ENCODE peak calls at places on chromosome X, in five cellular contexts. One of them, this sample, is unnamed.

GRCh38 chrX:3435057-3435456 is 88.6 kb upstream of the MXRA5 start:
- DNase-seq in brain microvascular endothelial cell: no peak
- DNase-seq in fibroblast of lung: no peak
- DNase-seq in breast epithelium: no peak
- DNase-seq in cardiac muscle cell: no peak
- DNase-seq in this sample: no peak

GRCh38 chrX:104330966-104331365 is 76.2 kb upstream of the ESX1 start:
- DNase-seq in breast epithelium: no peak
- DNase-seq in fibroblast of lung: peak; percentile 75
- DNase-seq in cardiac muscle cell: peak; percentile 31
- DNase-seq in brain microvascular endothelial cell: peak; percentile 21
- DNase-seq in this sample: peak; percentile 30

GRCh38 chrX:10922158-10922557 is 189.0 kb upstream of the HCCS start:
- DNase-seq in brain microvascular endothelial cell: peak; percentile 72
- DNase-seq in cardiac muscle cell: peak; percentile 84
- DNase-seq in fibroblast of lung: peak; percentile 86
- DNase-seq in breast epithelium: no peak
- DNase-seq in this sample: peak; percentile 73

GRCh38 chrX:69718102-69718501 is 102.2 kb downstream of the EDA start:
- DNase-seq in fibroblast of lung: no peak
- DNase-seq in cardiac muscle cell: no peak
- DNase-seq in brain microvascular endothelial cell: no peak
- DNase-seq in breast epithelium: no peak
- DNase-seq in this sample: no peak

GRCh38 chrX:143788265-143788664 is 67.7 kb upstream of the SPANXN2 start:
- DNase-seq in fibroblast of lung: peak; percentile 1
- DNase-seq in cardiac muscle cell: peak; percentile 61
- DNase-seq in brain microvascular endothelial cell: peak; percentile 0
- DNase-seq in breast epithelium: no peak
- DNase-seq in this sample: peak; percentile 43

GRCh38 chrX:130878350-130879341 is 24.4 kb downstream of the ENOX2 start:
- DNase-seq in fibroblast of lung: peak; percentile 92
- DNase-seq in breast epithelium: peak; percentile 41
- DNase-seq in brain microvascular endothelial cell: peak; percentile 56
- DNase-seq in cardiac muscle cell: peak; percentile 93
- DNase-seq in this sample: peak; percentile 91

GRCh38 chrX:136781180-136781797 is 557 bp upstream of the ARHGEF6 start:
- DNase-seq in brain microvascular endothelial cell: peak; percentile 3
- DNase-seq in cardiac muscle cell: peak; percentile 26
- DNase-seq in fibroblast of lung: no peak
- DNase-seq in breast epithelium: no peak
- DNase-seq in this sample: no peak

GRCh38 chrX:136268051-136269048 is 17.1 kb upstream of the MAP7D3 start:
- DNase-seq in breast epithelium: no peak
- DNase-seq in brain microvascular endothelial cell: no peak
- DNase-seq in cardiac muscle cell: peak; percentile 54
- DNase-seq in fibroblast of lung: no peak
- DNase-seq in this sample: peak; percentile 41

GRCh38 chrX:154002215-154002719 is 17.4 kb downstream of the IRAK1 start:
- DNase-seq in fibroblast of lung: peak; percentile 80
- DNase-seq in brain microvascular endothelial cell: no peak
- DNase-seq in cardiac muscle cell: peak; percentile 44
- DNase-seq in breast epithelium: no peak
- DNase-seq in this sample: peak; percentile 71

GRCh38 chrX:71999535-71999934 is 88.9 kb downstream of the NHSL2 start:
- DNase-seq in breast epithelium: no peak
- DNase-seq in cardiac muscle cell: no peak
- DNase-seq in brain microvascular endothelial cell: no peak
- DNase-seq in fibroblast of lung: no peak
- DNase-seq in this sample: no peak
- TF ChIP-seq CTCF in breast epithelium: no peak
- TF ChIP-seq CTCF in cardiac muscle cell: no peak
- TF ChIP-seq CTCF in brain microvascular endothelial cell: no peak
- TF ChIP-seq CTCF in fibroblast of lung: no peak
- TF ChIP-seq CTCF in this sample: no peak

GRCh38 chrX:79366556-79366887 is 612 bp downstream of the ITM2A start:
- DNase-seq in cardiac muscle cell: no peak
- DNase-seq in fibroblast of lung: no peak
- DNase-seq in breast epithelium: no peak
- DNase-seq in brain microvascular endothelial cell: no peak
- DNase-seq in this sample: no peak

GRCh38 chrX:79366888-79367749 is at the start of gene ITM2A:
- DNase-seq in breast epithelium: peak; percentile 27
- DNase-seq in fibroblast of lung: no peak
- DNase-seq in cardiac muscle cell: peak; percentile 19
- DNase-seq in brain microvascular endothelial cell: no peak
- DNase-seq in this sample: no peak

GRCh38 chrX:79367907-79368306 is 773 bp upstream of the ITM2A start:
- DNase-seq in breast epithelium: no peak
- DNase-seq in brain microvascular endothelial cell: no peak
- DNase-seq in cardiac muscle cell: no peak
- DNase-seq in fibroblast of lung: no peak
- DNase-seq in this sample: no peak

GRCh38 chrX:79364306-79364705 is 2.8 kb downstream of the ITM2A start:
- DNase-seq in brain microvascular endothelial cell: no peak
- DNase-seq in breast epithelium: no peak
- DNase-seq in cardiac muscle cell: no peak
- DNase-seq in fibroblast of lung: no peak
- DNase-seq in this sample: no peak

GRCh38 chrX:79365591-79365990 is 1.5 kb downstream of the ITM2A start:
- DNase-seq in fibroblast of lung: no peak
- DNase-seq in cardiac muscle cell: no peak
- DNase-seq in breast epithelium: no peak
- DNase-seq in brain microvascular endothelial cell: no peak
- DNase-seq in this sample: no peak
- H3K4me3 ChIP-seq in fibroblast of lung: no peak overlapping the region
- H3K4me3 ChIP-seq in cardiac muscle cell: no peak overlapping the region
- H3K4me3 ChIP-seq in breast epithelium: peak overlapping the region; percentile 60
- H3K4me3 ChIP-seq in brain microvascular endothelial cell: no peak overlapping the region
- H3K4me3 ChIP-seq in this sample: no peak overlapping the region

GRCh38 chrX:132292753-132293152 is 73.5 kb upstream of the RAP2C start:
- DNase-seq in fibroblast of lung: peak; percentile 39
- DNase-seq in cardiac muscle cell: peak; percentile 74
- DNase-seq in brain microvascular endothelial cell: peak; percentile 28
- DNase-seq in breast epithelium: no peak
- DNase-seq in this sample: peak; percentile 52
- TF ChIP-seq CTCF in fibroblast of lung: peak; percentile 35
- TF ChIP-seq CTCF in cardiac muscle cell: peak; percentile 41
- TF ChIP-seq CTCF in brain microvascular endothelial cell: peak; percentile 67
- TF ChIP-seq CTCF in breast epithelium: peak; percentile 38
- TF ChIP-seq CTCF in this sample: peak; percentile 49

GRCh38 chrX:101388604-101389003 is 2.2 kb upstream of the RPL36A start:
- DNase-seq in fibroblast of lung: no peak
- DNase-seq in breast epithelium: no peak
- DNase-seq in brain microvascular endothelial cell: no peak
- DNase-seq in cardiac muscle cell: no peak
- DNase-seq in this sample: no peak

GRCh38 chrX:101386542-101386885 is 523 bp upstream of the BTK start:
- DNase-seq in brain microvascular endothelial cell: no peak
- DNase-seq in breast epithelium: no peak
- DNase-seq in fibroblast of lung: no peak
- DNase-seq in cardiac muscle cell: no peak
- DNase-seq in this sample: no peak

GRCh38 chrX:101385795-101386541 is at the start of gene BTK:
- DNase-seq in cardiac muscle cell: no peak
- DNase-seq in breast epithelium: no peak
- DNase-seq in brain microvascular endothelial cell: no peak
- DNase-seq in fibroblast of lung: no peak
- DNase-seq in this sample: no peak

GRCh38 chrX:101385026-101385684 is 836 bp downstream of the BTK start:
- DNase-seq in cardiac muscle cell: no peak
- DNase-seq in breast epithelium: no peak
- DNase-seq in brain microvascular endothelial cell: no peak
- DNase-seq in fibroblast of lung: no peak
- DNase-seq in this sample: no peak

DNA sequence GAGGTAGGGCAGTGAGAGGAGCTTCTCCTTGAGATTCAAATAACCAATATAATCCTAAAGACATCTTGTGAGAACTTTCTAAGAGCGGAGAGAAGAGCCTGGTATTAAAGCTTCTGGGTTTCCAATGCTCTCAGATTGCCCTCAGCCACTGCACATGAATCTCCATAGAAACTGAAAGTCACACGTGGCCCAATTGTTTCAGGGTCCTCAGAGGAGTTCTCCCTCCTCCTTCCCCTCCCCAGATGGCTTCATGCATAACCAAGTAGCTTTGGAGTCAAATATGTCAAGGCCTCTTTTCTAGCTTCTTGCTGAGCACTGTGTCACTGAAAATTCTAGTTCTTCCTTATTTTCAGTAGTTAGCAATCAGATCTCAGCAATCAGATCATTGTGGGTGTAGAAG is 2.3 kb downstream of the BTK start:
- DNase-seq in fibroblast of lung: no peak
- DNase-seq in cardiac muscle cell: no peak
- DNase-seq in breast epithelium: no peak
- DNase-seq in brain microvascular endothelial cell: no peak
- DNase-seq in this sample: no peak
- H3K4me3 ChIP-seq in fibroblast of lung: no peak overlapping the region
- H3K4me3 ChIP-seq in cardiac muscle cell: no peak overlapping the region
- H3K4me3 ChIP-seq in breast epithelium: no peak overlapping the region
- H3K4me3 ChIP-seq in brain microvascular endothelial cell: no peak overlapping the region
- H3K4me3 ChIP-seq in this sample: no peak overlapping the region

GRCh38 chrX:40096395-40097091 is 1.2 kb downstream of the BCOR start:
- DNase-seq in cardiac muscle cell: peak; percentile 57
- DNase-seq in breast epithelium: no peak
- DNase-seq in fibroblast of lung: no peak
- DNase-seq in brain microvascular endothelial cell: no peak
- DNase-seq in this sample: peak; percentile 56

GRCh38 chrX:40094041-40094899 is 3.5 kb downstream of the BCOR start:
- DNase-seq in fibroblast of lung: peak; percentile 59
- DNase-seq in brain microvascular endothelial cell: no peak
- DNase-seq in breast epithelium: no peak
- DNase-seq in cardiac muscle cell: peak; percentile 53
- DNase-seq in this sample: no peak

GRCh38 chrX:40093586-40093985 is 4.2 kb downstream of the BCOR start:
- DNase-seq in brain microvascular endothelial cell: no peak
- DNase-seq in breast epithelium: no peak
- DNase-seq in fibroblast of lung: no peak
- DNase-seq in cardiac muscle cell: no peak
- DNase-seq in this sample: no peak

GRCh38 chrX:40095588-40096394 is 2.0 kb downstream of the BCOR start:
- DNase-seq in cardiac muscle cell: peak; percentile 45
- DNase-seq in fibroblast of lung: no peak
- DNase-seq in breast epithelium: no peak
- DNase-seq in brain microvascular endothelial cell: no peak
- DNase-seq in this sample: no peak

DNA sequence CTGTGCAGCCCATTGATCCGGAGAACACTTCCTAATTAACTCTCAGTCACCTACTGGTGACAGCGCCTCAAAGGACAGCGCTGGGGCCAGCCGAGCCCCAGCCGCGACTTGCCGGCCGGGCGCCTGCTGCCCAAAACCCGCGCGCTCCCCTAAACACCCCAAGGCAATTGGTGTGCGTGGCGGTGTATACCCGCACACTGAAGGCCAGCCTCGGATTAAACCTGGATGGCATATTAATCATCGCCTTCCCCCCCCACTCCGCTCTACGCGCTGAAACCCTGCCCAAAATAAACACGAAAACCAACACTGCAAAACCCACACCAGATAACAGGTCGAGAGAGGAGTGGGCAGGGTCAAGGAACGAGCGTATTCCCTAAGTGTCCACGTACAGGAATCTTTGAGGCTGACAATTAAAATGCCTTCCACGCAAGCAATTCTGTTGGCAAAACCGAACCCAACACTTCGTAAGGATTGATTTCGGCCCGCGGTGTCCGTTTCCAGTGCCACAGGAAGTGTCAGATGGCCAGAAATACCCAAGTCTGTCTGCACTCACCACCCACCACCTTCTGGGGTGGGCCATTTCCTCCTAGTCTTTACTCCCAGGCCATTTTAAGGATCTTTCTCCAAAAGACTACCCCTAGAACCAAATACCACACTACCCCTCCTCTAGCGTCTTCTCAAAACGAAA is 2.7 kb downstream of the BCOR start:
- DNase-seq in breast epithelium: no peak
- DNase-seq in fibroblast of lung: no peak
- DNase-seq in brain microvascular endothelial cell: no peak
- DNase-seq in cardiac muscle cell: no peak
- DNase-seq in this sample: no peak
- TF ChIP-seq CTCF in breast epithelium: no peak
- TF ChIP-seq CTCF in fibroblast of lung: no peak
- TF ChIP-seq CTCF in brain microvascular endothelial cell: no peak
- TF ChIP-seq CTCF in cardiac muscle cell: no peak
- TF ChIP-seq CTCF in this sample: no peak

DNA sequence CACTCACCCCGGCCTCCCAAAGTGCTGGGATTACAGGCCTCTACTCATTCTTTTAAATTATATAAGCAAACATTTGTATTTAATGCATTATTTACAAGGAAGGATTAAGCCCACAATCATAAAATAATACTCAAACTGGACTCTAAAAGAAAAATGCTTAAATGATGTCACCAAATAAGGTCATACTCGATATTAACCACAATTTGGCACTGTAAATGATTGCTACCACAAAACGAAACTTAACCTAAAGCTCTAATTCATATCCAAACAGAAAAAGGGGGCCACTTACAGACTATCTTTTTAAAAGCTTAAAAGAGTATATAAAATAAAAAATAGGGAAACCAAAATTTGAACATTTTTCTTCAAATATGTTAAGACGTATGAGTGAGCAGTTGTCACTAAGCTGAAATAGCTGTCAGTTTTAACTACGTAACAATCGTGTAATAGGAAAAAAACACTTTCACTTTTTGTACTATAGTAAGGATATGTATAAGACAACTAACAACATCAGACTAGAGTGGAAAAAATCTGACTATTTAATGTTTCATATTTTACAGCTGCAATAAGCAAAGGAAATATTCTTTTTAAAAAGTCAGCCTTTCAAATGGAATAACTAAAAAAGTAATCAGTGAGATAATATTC is 108.2 kb upstream of the GPR34 start:
- DNase-seq in fibroblast of lung: no peak
- DNase-seq in cardiac muscle cell: no peak
- DNase-seq in breast epithelium: no peak
- DNase-seq in brain microvascular endothelial cell: no peak
- DNase-seq in this sample: no peak
- H3K4me3 ChIP-seq in fibroblast of lung: no peak overlapping the region
- H3K4me3 ChIP-seq in cardiac muscle cell: no peak overlapping the region
- H3K4me3 ChIP-seq in breast epithelium: no peak overlapping the region
- H3K4me3 ChIP-seq in brain microvascular endothelial cell: no peak overlapping the region
- H3K4me3 ChIP-seq in this sample: no peak overlapping the region

DNA sequence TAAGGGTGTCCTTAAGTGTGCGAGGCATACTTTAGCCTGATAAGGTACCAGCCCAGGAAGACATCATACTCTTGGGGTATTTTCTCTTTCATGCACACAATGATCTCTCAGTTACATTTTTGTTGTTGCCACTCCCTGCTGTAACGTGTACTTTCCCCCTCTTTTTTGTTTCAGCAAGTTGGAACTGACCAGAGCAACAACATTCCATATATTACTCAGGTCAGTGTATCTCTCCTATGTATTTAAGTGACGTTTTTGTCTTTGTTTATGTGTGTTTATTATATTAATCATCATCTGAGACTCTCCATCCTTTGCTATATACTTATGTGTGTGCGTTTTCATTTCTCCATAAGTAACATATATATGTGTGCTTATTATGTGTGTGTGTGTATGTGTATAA is 71.3 kb upstream of the VBP1 start:
- DNase-seq in breast epithelium: no peak
- DNase-seq in fibroblast of lung: no peak
- DNase-seq in brain microvascular endothelial cell: no peak
- DNase-seq in cardiac muscle cell: no peak
- DNase-seq in this sample: no peak
- TF ChIP-seq CTCF in breast epithelium: no peak
- TF ChIP-seq CTCF in fibroblast of lung: no peak
- TF ChIP-seq CTCF in brain microvascular endothelial cell: no peak
- TF ChIP-seq CTCF in cardiac muscle cell: no peak
- TF ChIP-seq CTCF in this sample: no peak